ENCODE peak calls at places on chromosomes 16 and 17, in seven cellular contexts. I is upper lobe of right lung, G is A673, O is HCEC 1CT, A is occipital lobe, U is AG09319, D is nephron progenitor cell. P is an unnamed sample.

GRCh38 chr16:66786551-66786950 is 14.8 kb downstream of the TERB1 start:
- DNase-seq in U (no peak), O (no peak), A (no peak), I (no peak), G (no peak), D (no peak), P (no peak)

GRCh38 chr16:68668266-68668665 is 23.2 kb downstream of the CDH3 start:
- DNase-seq in U (no peak), A (no peak), G (no peak), D (no peak), I (no peak), O (no peak), P (peak)

GRCh38 chr17:79027925-79028491 is 4.0 kb downstream of the C1QTNF1 start:
- DNase-seq in A (no peak), O (no peak), G (no peak), I (peak), U (no peak), D (no peak), P (no peak)

GRCh38 chr16:27428035-27428785 is 26.2 kb downstream of the IL21R start:
- DNase-seq in O (peak), G (no peak), A (no peak), D (no peak), U (no peak), I (peak), P (no peak)

GRCh38 chr16:50537533-50538290 is 10.5 kb upstream of the NKD1 start:
- DNase-seq in D (no peak), U (no peak), I (no peak), G (no peak), O (no peak), A (no peak), P (no peak)

GRCh38 chr16:72664122-72664479 is 383.8 kb downstream of the ZFHX3 start:
- DNase-seq in O (no peak), I (no peak), D (no peak), G (no peak), U (no peak), A (no peak), P (no peak)

GRCh38 chr17:18250259-18250658 is 8.3 kb downstream of the FLII start:
- DNase-seq in G (no peak), A (no peak), I (no peak), D (no peak), U (no peak), O (no peak), P (no peak)

GRCh38 chr17:56011406-56012131 is 141.7 kb upstream of the ANKFN1 start:
- DNase-seq in D (no peak), U (no peak), I (no peak), G (no peak), O (no peak), A (no peak), P (no peak)

GRCh38 chr17:70127221-70127873 is 42.0 kb upstream of the KCNJ2 start:
- DNase-seq in A (no peak), D (no peak), U (no peak), I (no peak), G (no peak), O (no peak), P (no peak)

GRCh38 chr16:1278456-1278855 is 22.6 kb downstream of the TPSD1 start:
- DNase-seq in D (peak), G (peak), O (no peak), A (no peak), U (no peak), I (no peak), P (no peak)

GRCh38 chr17:4968916-4969550 is 1.4 kb upstream of the SPAG7 start:
- DNase-seq in A (no peak), O (peak), G (no peak), U (peak), I (no peak), D (peak), P (peak)

GRCh38 chr16:2828876-2829430 is 1.1 kb upstream of the ZG16B start:
- DNase-seq in D (no peak), U (no peak), I (peak), G (no peak), A (no peak), O (no peak), P (no peak)

GRCh38 chr16:24950275-24950674 is 64.9 kb downstream of the ARHGAP17 start:
- DNase-seq in U (peak), I (no peak), A (no peak), G (no peak), D (no peak), O (peak), P (peak)

GRCh38 chr16:62276632-62277031 is 240.4 kb upstream of the CDH8 start:
- DNase-seq in U (no peak), A (no peak), G (no peak), D (no peak), I (no peak), O (no peak), P (no peak)

GRCh38 chr16:24921229-24921628 is 75.5 kb downstream of the SLC5A11 start:
- DNase-seq in O (no peak), I (no peak), U (no peak), A (no peak), G (no peak), D (no peak), P (no peak)

GRCh38 chr17:82644148-82644547 is 4.1 kb downstream of the WDR45B start:
- DNase-seq in D (no peak), U (no peak), A (no peak), G (no peak), O (no peak), I (no peak), P (no peak)

GRCh38 chr17:75753514-75754377 is 11.2 kb downstream of the GALK1 start:
- DNase-seq in G (peak), D (peak), A (peak), U (no peak), O (peak), I (peak), P (no peak)

GRCh38 chr16:19095699-19096098 is 18.1 kb upstream of the ITPRIPL2 start:
- DNase-seq in G (no peak), A (no peak), O (no peak), U (no peak), I (no peak), D (no peak), P (no peak)

GRCh38 chr17:42182927-42183734 is 2.1 kb downstream of the HCRT start:
- DNase-seq in U (no peak), D (no peak), O (peak), G (peak), A (no peak), I (no peak), P (no peak)

GRCh38 chr16:17972460-17972943 is 364.0 kb downstream of the NPIPA8 start:
- DNase-seq in U (no peak), I (no peak), A (no peak), G (no peak), D (peak), O (no peak), P (no peak)

GRCh38 chr17:72486806-72487205 is 366.0 kb downstream of the SOX9 start:
- DNase-seq in I (no peak), D (no peak), G (no peak), U (no peak), O (no peak), A (no peak), P (no peak)

GRCh38 chr16:47461598-47462266 is 601 bp downstream of the PHKB start:
- DNase-seq in A (peak), I (no peak), O (peak), D (peak), U (no peak), G (peak), P (no peak)

GRCh38 chr16:3998793-3999478 is 117.3 kb downstream of the ADCY9 start:
- DNase-seq in O (no peak), A (no peak), G (peak), I (no peak), U (no peak), D (no peak), P (no peak)

GRCh38 chr16:31455601-31456314 is 3.5 kb upstream of the ARMC5 start:
- DNase-seq in I (peak), U (no peak), G (peak), O (no peak), D (no peak), A (no peak), P (no peak)

GRCh38 chr16:56425439-56425832 is at the start of gene AMFR:
- DNase-seq in A (peak), D (peak), I (peak), O (peak), G (peak), U (peak), P (peak)

GRCh38 chr17:49051269-49051668 is 54.1 kb downstream of the IGF2BP1 start:
- DNase-seq in U (no peak), D (no peak), G (no peak), I (no peak), O (no peak), A (no peak), P (no peak)

GRCh38 chr16:70018254-70018653 is 67.1 kb downstream of the CLEC18A start:
- DNase-seq in A (no peak), I (no peak), O (peak), U (no peak), G (peak), D (no peak), P (no peak)

GRCh38 chr16:2524339-2524938 is 4.3 kb downstream of the AMDHD2 start:
- DNase-seq in G (no peak), I (no peak), D (no peak), O (no peak), U (no peak), A (no peak), P (no peak)

GRCh38 chr16:81429045-81429521 is 15.5 kb upstream of the CMIP start:
- DNase-seq in G (peak), I (no peak), D (no peak), O (peak), U (no peak), A (no peak), P (no peak)

GRCh38 chr17:72362466-72363335 is 241.9 kb downstream of the SOX9 start:
- DNase-seq in O (peak), U (no peak), A (no peak), D (no peak), G (no peak), I (no peak), P (peak)

GRCh38 chr17:76353004-76353598 is 615 bp downstream of the PRPSAP1 start:
- DNase-seq in A (no peak), O (no peak), U (no peak), I (peak), D (peak), G (no peak), P (no peak)

GRCh38 chr17:27408891-27409290 is 47.4 kb upstream of the KSR1 start:
- DNase-seq in D (no peak), A (no peak), U (no peak), I (no peak), G (peak), O (peak), P (no peak)

GRCh38 chr16:74829637-74830036 is 55.0 kb upstream of the FA2H start:
- DNase-seq in I (no peak), A (no peak), D (no peak), G (peak), U (no peak), O (no peak), P (no peak)

GRCh38 chr16:56600398-56600999 is 7.9 kb upstream of the MT2A start:
- DNase-seq in G (peak), I (no peak), O (peak), A (peak), D (peak), U (no peak), P (no peak)

GRCh38 chr17:72419866-72420774 is 299.3 kb downstream of the SOX9 start:
- DNase-seq in O (no peak), G (peak), D (no peak), A (no peak), U (no peak), I (no peak), P (no peak)

GRCh38 chr16:61366006-61366405 is 670.2 kb downstream of the CDH8 start:
- DNase-seq in U (no peak), A (no peak), O (no peak), D (no peak), G (peak), I (no peak), P (no peak)

GRCh38 chr17:57085448-57086068 is 512 bp downstream of the AKAP1 start:
- DNase-seq in O (peak), D (peak), U (no peak), G (peak), I (peak), A (peak), P (no peak)

P was measured in AG09309.